ENCODE peak calls at places on chromosomes 11 and 22, in eight cellular contexts. One of them, this sample, is unnamed.

GRCh38 chr11:86818466-86819282 is 18.3 kb downstream of the PRSS23 start:
- DNase-seq in heart left ventricle: no peak
- DNase-seq in amniotic stem cell: peak
- DNase-seq in SK-MEL-5: peak
- DNase-seq in iris pigment epithelial cell: peak
- DNase-seq in Calu3: no peak
- DNase-seq in lower lobe of right lung: no peak
- DNase-seq in neuronal stem cell: no peak
- DNase-seq in this sample: peak

GRCh38 chr11:92298238-92298565 is 73.6 kb downstream of the FAT3 start:
- DNase-seq in Calu3: no peak
- DNase-seq in amniotic stem cell: no peak
- DNase-seq in SK-MEL-5: no peak
- DNase-seq in lower lobe of right lung: no peak
- DNase-seq in neuronal stem cell: no peak
- DNase-seq in heart left ventricle: no peak
- DNase-seq in iris pigment epithelial cell: no peak
- DNase-seq in this sample: no peak

GRCh38 chr11:122863704-122864326 is 18.7 kb upstream of the JHY start:
- DNase-seq in heart left ventricle: peak
- DNase-seq in SK-MEL-5: peak
- DNase-seq in Calu3: peak
- DNase-seq in iris pigment epithelial cell: peak
- DNase-seq in amniotic stem cell: peak
- DNase-seq in lower lobe of right lung: no peak
- DNase-seq in neuronal stem cell: no peak
- DNase-seq in this sample: peak

GRCh38 chr22:47615051-47615450 is 852.6 kb downstream of the TBC1D22A start:
- DNase-seq in SK-MEL-5: no peak
- DNase-seq in heart left ventricle: no peak
- DNase-seq in lower lobe of right lung: no peak
- DNase-seq in iris pigment epithelial cell: no peak
- DNase-seq in neuronal stem cell: no peak
- DNase-seq in amniotic stem cell: no peak
- DNase-seq in Calu3: no peak
- DNase-seq in this sample: no peak

GRCh38 chr22:29702931-29703594 is 16.7 kb upstream of the CABP7 start:
- DNase-seq in Calu3: no peak
- DNase-seq in neuronal stem cell: no peak
- DNase-seq in heart left ventricle: no peak
- DNase-seq in lower lobe of right lung: peak
- DNase-seq in amniotic stem cell: no peak
- DNase-seq in SK-MEL-5: no peak
- DNase-seq in iris pigment epithelial cell: no peak
- DNase-seq in this sample: no peak

GRCh38 chr11:77854838-77855237 is 33.9 kb downstream of the AAMDC start:
- DNase-seq in lower lobe of right lung: no peak
- DNase-seq in Calu3: no peak
- DNase-seq in SK-MEL-5: no peak
- DNase-seq in iris pigment epithelial cell: no peak
- DNase-seq in amniotic stem cell: no peak
- DNase-seq in heart left ventricle: no peak
- DNase-seq in neuronal stem cell: no peak
- DNase-seq in this sample: no peak

GRCh38 chr11:106619320-106619990 is 398.8 kb downstream of the GUCY1A2 start:
- DNase-seq in amniotic stem cell: no peak
- DNase-seq in Calu3: no peak
- DNase-seq in SK-MEL-5: no peak
- DNase-seq in heart left ventricle: no peak
- DNase-seq in neuronal stem cell: no peak
- DNase-seq in iris pigment epithelial cell: peak
- DNase-seq in lower lobe of right lung: no peak
- DNase-seq in this sample: no peak

GRCh38 chr11:61429346-61429690 is 457 bp downstream of the CPSF7 start:
- DNase-seq in heart left ventricle: peak
- DNase-seq in iris pigment epithelial cell: peak
- DNase-seq in Calu3: peak
- DNase-seq in neuronal stem cell: peak
- DNase-seq in amniotic stem cell: no peak
- DNase-seq in lower lobe of right lung: no peak
- DNase-seq in SK-MEL-5: peak
- DNase-seq in this sample: peak

GRCh38 chr11:108112059-108112458 is 9.3 kb upstream of the ACAT1 start:
- DNase-seq in iris pigment epithelial cell: peak
- DNase-seq in SK-MEL-5: no peak
- DNase-seq in neuronal stem cell: no peak
- DNase-seq in heart left ventricle: no peak
- DNase-seq in amniotic stem cell: no peak
- DNase-seq in lower lobe of right lung: no peak
- DNase-seq in Calu3: no peak
- DNase-seq in this sample: no peak

GRCh38 chr22:24067587-24068376 is 56.7 kb downstream of the CABIN1 start:
- DNase-seq in heart left ventricle: no peak
- DNase-seq in SK-MEL-5: no peak
- DNase-seq in iris pigment epithelial cell: no peak
- DNase-seq in neuronal stem cell: no peak
- DNase-seq in Calu3: no peak
- DNase-seq in amniotic stem cell: no peak
- DNase-seq in lower lobe of right lung: no peak
- DNase-seq in this sample: no peak

GRCh38 chr11:533049-533585 is 2.3 kb downstream of the HRAS start:
- DNase-seq in amniotic stem cell: no peak
- DNase-seq in neuronal stem cell: no peak
- DNase-seq in heart left ventricle: no peak
- DNase-seq in Calu3: no peak
- DNase-seq in iris pigment epithelial cell: no peak
- DNase-seq in lower lobe of right lung: no peak
- DNase-seq in SK-MEL-5: no peak
- DNase-seq in this sample: no peak

GRCh38 chr11:46738887-46739286 is 19.9 kb downstream of the F2 start:
- DNase-seq in neuronal stem cell: no peak
- DNase-seq in lower lobe of right lung: no peak
- DNase-seq in SK-MEL-5: no peak
- DNase-seq in heart left ventricle: no peak
- DNase-seq in Calu3: no peak
- DNase-seq in amniotic stem cell: no peak
- DNase-seq in iris pigment epithelial cell: no peak
- DNase-seq in this sample: no peak

GRCh38 chr22:45867118-45867905 is 109.7 kb downstream of the WNT7B start:
- DNase-seq in SK-MEL-5: no peak
- DNase-seq in iris pigment epithelial cell: peak
- DNase-seq in lower lobe of right lung: peak
- DNase-seq in neuronal stem cell: no peak
- DNase-seq in Calu3: no peak
- DNase-seq in amniotic stem cell: no peak
- DNase-seq in heart left ventricle: no peak
- DNase-seq in this sample: no peak